ENCODE peak calls at places on chromosome 10, in four cellular contexts. R is DMS153; L is trophoblast cell; K is stimulated activated CD8-positive, alpha-beta memory T cell treated with anti-CD3 and anti-CD28 coated beads, Interleukin-15, amount 100 ng/mL, for 1 hour. T is an unnamed sample.

GRCh38 chr10:21297525-21298383 is 227.7 kb downstream of the SKIDA1 start:
- DNase-seq in R (no peak), L (no peak), K (no peak), T (no peak)

GRCh38 chr10:124064676-124065075 is 28.7 kb downstream of the CHST15 start:
- DNase-seq in R (no peak), L (no peak), K (no peak), T (no peak)

GRCh38 chr10:75186310-75186709 is 24.3 kb upstream of the VDAC2 start:
- DNase-seq in R (no peak), L (no peak), K (no peak), T (no peak)

GRCh38 chr10:132111871-132112341 is 46.2 kb downstream of the JAKMIP3 start:
- DNase-seq in R (no peak), L (no peak), K (no peak), T (no peak)

GRCh38 chr10:117441812-117442443 is 66.7 kb upstream of the PDZD8 start:
- DNase-seq in R (no peak), L (no peak), K (no peak), T (peak)

GRCh38 chr10:79292789-79293746 is 54.2 kb upstream of the PPIF start:
- DNase-seq in R (no peak), L (no peak), K (no peak), T (no peak)

GRCh38 chr10:121440461-121440860 is 157.8 kb downstream of the FGFR2 start:
- DNase-seq in R (no peak), L (peak), K (no peak), T (no peak)

GRCh38 chr10:91551856-91552255 is 81.0 kb downstream of the PPP1R3C start:
- DNase-seq in R (peak), L (no peak), K (no peak), T (no peak)

GRCh38 chr10:115606727-115607126 is 513.6 kb downstream of the ATRNL1 start:
- DNase-seq in R (no peak), L (no peak), K (no peak), T (no peak)

GRCh38 chr10:97882142-97883091 is 32.8 kb downstream of the GOLGA7B start:
- DNase-seq in R (no peak), L (no peak), K (no peak), T (no peak)

GRCh38 chr10:95814011-95814727 is 58.2 kb downstream of the ENTPD1 start:
- DNase-seq in R (no peak), L (no peak), K (no peak), T (peak)

GRCh38 chr10:52314007-52314821 is at the start of gene DKK1:
- DNase-seq in R (no peak), L (peak), K (no peak), T (no peak)

GRCh38 chr10:124642076-124642710 is 102.0 kb downstream of the FAM53B start:
- DNase-seq in R (peak), L (no peak), K (no peak), T (no peak)

GRCh38 chr10:111234234-111234633 is 157.4 kb downstream of the ADRA2A start:
- DNase-seq in R (no peak), L (no peak), K (no peak), T (no peak)

GRCh38 chr10:93711891-93712290 is 9.5 kb upstream of the FRA10AC1 start:
- DNase-seq in R (no peak), L (peak), K (no peak), T (no peak)

GRCh38 chr10:6504296-6504695 is 75.8 kb downstream of the PRKCQ start:
- DNase-seq in R (no peak), L (no peak), K (no peak), T (no peak)

GRCh38 chr10:81875680-81876252 is 772 bp downstream of the NRG3 start:
- DNase-seq in R (no peak), L (no peak), K (no peak), T (no peak)

GRCh38 chr10:4770766-4771553 is 55.0 kb upstream of the AKR1E2 start:
- DNase-seq in R (no peak), L (no peak), K (no peak), T (peak)

GRCh38 chr10:133032976-133033741 is 54.6 kb upstream of the ADGRA1 start:
- DNase-seq in R (no peak), L (no peak), K (no peak), T (no peak)

GRCh38 chr10:112528235-112528634 is 81.2 kb downstream of the VTI1A start:
- DNase-seq in R (no peak), L (no peak), K (no peak), T (no peak)

GRCh38 chr10:83919187-83919586 is 220.1 kb upstream of the GHITM start:
- DNase-seq in R (no peak), L (no peak), K (no peak), T (no peak)

GRCh38 chr10:82932426-82932825 is 1057.4 kb downstream of the NRG3 start:
- DNase-seq in R (no peak), L (no peak), K (no peak), T (no peak)

GRCh38 chr10:24706479-24707118 is 17.1 kb downstream of the ARHGAP21 start:
- DNase-seq in R (peak), L (peak), K (no peak), T (peak)

GRCh38 chr10:48470893-48471805 is 133.7 kb downstream of the ARHGAP22 start:
- DNase-seq in R (no peak), L (no peak), K (no peak), T (no peak)

GRCh38 chr10:130982802-130983201 is 328.7 kb downstream of the TCERG1L start:
- DNase-seq in R (no peak), L (peak), K (no peak), T (no peak)

GRCh38 chr10:19107406-19107805 is 58.8 kb downstream of the MALRD1 start:
- DNase-seq in R (no peak), L (no peak), K (no peak), T (no peak)

T was measured in AG04449.